ENCODE peak calls at places on chromosomes 1 and 21, in six cellular contexts. E is NCI-H446; L is NCI-H460; T is HT-29; Z is activated CD4-positive, alpha-beta T cell treated with anti-CD3 and anti-CD28 coated beads, Interleukin-2, amount 50 U/mL, for 24 hours; R is iPS-NIHi11. G is an unnamed sample.

GRCh38 chr1:186498071-186498470 is 37.2 kb upstream of the PDC start:
- DNase-seq in E (no peak), L (no peak), T (no peak), Z (no peak), R (no peak), G (no peak)

GRCh38 chr1:2253797-2254480 is 25.8 kb downstream of the SKI start:
- DNase-seq in E (no peak), L (no peak), T (no peak), Z (no peak), R (no peak), G (no peak)

GRCh38 chr1:160623860-160624259 is 23.0 kb downstream of the SLAMF1 start:
- DNase-seq in E (no peak), L (no peak), T (no peak), Z (no peak), R (no peak), G (no peak)

GRCh38 chr1:22330763-22331119 is 120.9 kb upstream of the ZBTB40 start:
- DNase-seq in E (no peak), L (no peak), T (no peak), Z (no peak), R (no peak), G (no peak)

GRCh38 chr1:70085451-70085850 is 119.9 kb downstream of the LRRC40 start:
- DNase-seq in E (no peak), L (no peak), T (no peak), Z (no peak), R (no peak), G (no peak)

GRCh38 chr1:87968259-87968955 is 639.7 kb downstream of the LMO4 start:
- DNase-seq in E (no peak), L (no peak), T (no peak), Z (no peak), R (peak; percentile 33), G (no peak)

GRCh38 chr1:21251773-21252471 is 38.3 kb downstream of the ECE1 start:
- DNase-seq in E (no peak), L (no peak), T (peak; percentile 91), Z (peak; percentile 59), R (no peak), G (no peak)

GRCh38 chr1:36606908-36607651 is 124.4 kb upstream of the CSF3R start:
- DNase-seq in E (no peak), L (no peak), T (no peak), Z (no peak), R (no peak), G (no peak)

GRCh38 chr1:200302192-200302892 is 107.5 kb downstream of the ZNF281 start:
- DNase-seq in E (no peak), L (no peak), T (peak; percentile 14), Z (peak; percentile 42), R (peak; percentile 29), G (no peak)

GRCh38 chr1:44707112-44707881 is 23.7 kb downstream of the RNU5D-1 start:
- DNase-seq in E (no peak), L (no peak), T (no peak), Z (no peak), R (no peak), G (no peak)

GRCh38 chr1:228284148-228284495 is 76.3 kb downstream of the OBSCN start:
- DNase-seq in E (no peak), L (no peak), T (no peak), Z (no peak), R (no peak), G (no peak)

GRCh38 chr1:112317556-112317955 is 78.5 kb upstream of the CTTNBP2NL start:
- DNase-seq in E (no peak), L (no peak), T (no peak), Z (no peak), R (no peak), G (no peak)

GRCh38 chr1:178004926-178005391 is 35.1 kb upstream of the SEC16B start:
- DNase-seq in E (no peak), L (no peak), T (no peak), Z (no peak), R (no peak), G (no peak)

GRCh38 chr1:167463055-167463454 is 55.3 kb downstream of the CD247 start:
- DNase-seq in E (no peak), L (no peak), T (no peak), Z (no peak), R (no peak), G (no peak)

GRCh38 chr1:47696911-47697441 is 259.1 kb downstream of the FOXD2 start:
- DNase-seq in E (no peak), L (no peak), T (peak; percentile 70), Z (no peak), R (no peak), G (no peak)

GRCh38 chr21:18529253-18529652 is 125.7 kb upstream of the TMPRSS15 start:
- DNase-seq in E (peak; percentile 95), L (peak; percentile 34), T (no peak), Z (no peak), R (no peak), G (no peak)

GRCh38 chr1:55234016-55234415 is 18.9 kb upstream of the USP24 start:
- DNase-seq in E (no peak), L (no peak), T (no peak), Z (no peak), R (no peak), G (no peak)

GRCh38 chr1:15966081-15966955 is 9.6 kb downstream of the ZBTB17 start:
- DNase-seq in E (no peak), L (no peak), T (no peak), Z (peak; percentile 83), R (no peak), G (no peak)

GRCh38 chr1:4175566-4176405 is 275.7 kb upstream of the C1orf174 start:
- DNase-seq in E (no peak), L (no peak), T (no peak), Z (no peak), R (peak; percentile 1), G (no peak)

GRCh38 chr21:36282568-36283230 is 37.3 kb upstream of the MORC3 start:
- DNase-seq in E (no peak), L (no peak), T (no peak), Z (no peak), R (no peak), G (no peak)

GRCh38 chr1:10179751-10180150 is 30.6 kb upstream of the KIF1B start:
- DNase-seq in E (no peak), L (no peak), T (no peak), Z (no peak), R (no peak), G (no peak)

GRCh38 chr1:15056515-15057285 is 96.8 kb upstream of the TMEM51 start:
- DNase-seq in E (no peak), L (no peak), T (no peak), Z (no peak), R (no peak), G (no peak)

GRCh38 chr1:227321035-227321434 is 2.7 kb upstream of the CDC42BPA start:
- DNase-seq in E (no peak), L (no peak), T (no peak), Z (no peak), R (no peak), G (no peak)

GRCh38 chr1:32334864-32335618 is 992 bp downstream of the MARCKSL1 start:
- DNase-seq in E (no peak), L (no peak), T (peak; percentile 66), Z (peak; percentile 27), R (peak; percentile 70), G (peak; percentile 41)

GRCh38 chr1:22844621-22845020 is 128.0 kb downstream of the LACTBL1 start:
- DNase-seq in E (no peak), L (no peak), T (no peak), Z (no peak), R (no peak), G (no peak)

GRCh38 chr1:62333431-62333830 is 14.2 kb upstream of the KANK4 start:
- DNase-seq in E (no peak), L (no peak), T (no peak), Z (no peak), R (no peak), G (no peak)

GRCh38 chr1:28296401-28297220 is 32.2 kb upstream of the MED18 start:
- DNase-seq in E (no peak), L (no peak), T (peak; percentile 54), Z (no peak), R (peak; percentile 78), G (no peak)

GRCh38 chr1:34460193-34460592 is 283.5 kb downstream of the C1orf94 start:
- DNase-seq in E (peak; percentile 0), L (no peak), T (peak; percentile 65), Z (peak; percentile 27), R (peak; percentile 75), G (no peak)

GRCh38 chr1:54745864-54746263 is 18.5 kb downstream of the PARS2 start:
- DNase-seq in E (no peak), L (no peak), T (no peak), Z (no peak), R (no peak), G (no peak)

GRCh38 chr1:223887724-223888428 is 42.1 kb upstream of the TP53BP2 start:
- DNase-seq in E (no peak), L (peak; percentile 90), T (peak; percentile 48), Z (no peak), R (no peak), G (no peak)

GRCh38 chr1:150322310-150322709 is 977 bp downstream of the PRPF3 start:
- DNase-seq in E (no peak), L (no peak), T (no peak), Z (peak; percentile 12), R (no peak), G (no peak)

GRCh38 chr1:226064816-226065248 is 2.3 kb downstream of the H3-3A start:
- DNase-seq in E (peak; percentile 27), L (peak; percentile 64), T (peak; percentile 79), Z (peak; percentile 42), R (peak; percentile 24), G (no peak)

GRCh38 chr1:202374077-202374476 is 25.6 kb downstream of the PPP1R12B start:
- DNase-seq in E (no peak), L (no peak), T (no peak), Z (no peak), R (no peak), G (no peak)

GRCh38 chr1:155307247-155307740 is 1.4 kb upstream of the FDPS start:
- DNase-seq in E (no peak), L (no peak), T (peak; percentile 34), Z (no peak), R (no peak), G (no peak)

GRCh38 chr1:181318022-181318857 is 165.1 kb upstream of the CACNA1E start:
- DNase-seq in E (no peak), L (no peak), T (no peak), Z (no peak), R (peak; percentile 63), G (no peak)

GRCh38 chr1:45097944-45098343 is 85.9 kb downstream of the UROD start:
- DNase-seq in E (no peak), L (peak; percentile 24), T (no peak), Z (no peak), R (no peak), G (no peak)

GRCh38 chr1:221778535-221779142 is 36.8 kb upstream of the DUSP10 start:
- DNase-seq in E (no peak), L (no peak), T (no peak), Z (no peak), R (no peak), G (no peak)

GRCh38 chr1:101769520-101769919 is 227.2 kb downstream of the OLFM3 start:
- DNase-seq in E (no peak), L (peak; percentile 8), T (peak; percentile 67), Z (no peak), R (peak; percentile 9), G (no peak)

GRCh38 chr1:110136911-110137310 is 13.4 kb upstream of the SLC6A17 start:
- DNase-seq in E (no peak), L (no peak), T (no peak), Z (no peak), R (peak; percentile 84), G (no peak)